ENCODE peak calls at places on chromosome 5, in nine cellular contexts. I is left ventricle myocardium inferior, Z is heart right ventricle, L is left lung, V is cardiac muscle cell, C is uterus, A is transverse colon, H is tibial artery, N is HCT116. O is an unnamed sample.

GRCh38 chr5:40569549-40570270 is 110.0 kb upstream of the PTGER4 start:
- DNase-seq in A (no peak), Z (no peak), H (no peak), V (no peak), C (no peak), I (no peak), L (no peak), N (no peak), O (no peak)

GRCh38 chr5:79697222-79698164 is 7.9 kb downstream of the CMYA5 start:
- DNase-seq in V (peak; percentile 70), N (no peak), H (no peak), L (no peak), A (no peak), Z (peak; percentile 64), I (no peak), C (no peak), O (no peak)

GRCh38 chr5:153365547-153365946 is 124.9 kb upstream of the GRIA1 start:
- DNase-seq in A (no peak), H (no peak), V (no peak), C (no peak), L (no peak), Z (no peak), N (no peak), I (no peak), O (no peak)

GRCh38 chr5:145495171-145495570 is 340.0 kb downstream of the PRELID2 start:
- DNase-seq in H (no peak), I (no peak), N (no peak), V (no peak), A (no peak), C (no peak), Z (no peak), L (no peak), O (no peak)

GRCh38 chr5:114296191-114296590 is 65.7 kb upstream of the KCNN2 start:
- DNase-seq in L (no peak), Z (no peak), H (no peak), A (no peak), V (no peak), C (no peak), I (no peak), N (no peak), O (no peak)

GRCh38 chr5:63164838-63165237 is 586.2 kb downstream of the LRRC70 start:
- DNase-seq in H (no peak), L (no peak), Z (no peak), C (no peak), N (no peak), V (no peak), A (no peak), I (no peak), O (no peak)

GRCh38 chr5:128596071-128596470 is 58.0 kb upstream of the FBN2 start:
- DNase-seq in C (no peak), Z (no peak), H (no peak), I (no peak), A (no peak), V (peak; percentile 10), L (no peak), N (no peak), O (no peak)

GRCh38 chr5:68252678-68253520 is 37.3 kb downstream of the PIK3R1 start:
- DNase-seq in A (peak; percentile 60), N (peak; percentile 46), L (no peak), H (no peak), V (peak; percentile 79), C (no peak), I (peak; percentile 33), Z (peak; percentile 66), O (no peak)

GRCh38 chr5:25716680-25717079 is 1071.9 kb upstream of the CDH10 start:
- DNase-seq in A (no peak), C (no peak), H (no peak), L (no peak), V (no peak), N (no peak), I (no peak), Z (no peak), O (no peak)

DNA sequence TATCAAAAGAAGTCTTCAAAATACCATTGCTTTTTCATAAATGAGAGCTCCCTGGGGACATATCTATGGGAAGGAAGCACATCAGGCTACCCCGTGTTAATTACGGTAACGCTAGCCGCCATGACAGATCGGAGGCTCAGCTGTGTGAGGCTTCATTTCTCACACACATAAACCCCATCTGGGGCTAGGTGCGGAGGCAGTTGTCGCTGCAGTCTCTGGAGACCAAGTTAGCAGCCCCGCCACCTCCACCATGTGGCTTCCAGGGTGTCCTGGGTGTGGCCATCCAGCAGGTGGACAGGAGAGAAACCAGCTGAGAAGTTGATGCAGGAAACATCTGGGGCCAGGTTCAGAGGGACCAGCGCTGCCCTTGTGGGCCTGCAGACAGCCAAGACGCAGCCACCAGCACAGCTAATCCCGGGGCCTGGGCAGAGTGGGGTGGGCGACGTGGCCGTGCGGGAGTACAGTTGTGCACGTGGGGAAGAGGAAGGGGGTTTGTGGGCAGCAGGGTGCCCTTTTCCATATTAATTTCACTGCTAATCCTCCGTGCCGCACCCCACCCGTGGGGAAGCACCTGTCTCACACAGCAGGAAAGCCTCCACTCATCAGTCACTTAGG is 426.5 kb downstream of the IRX1 start:
- DNase-seq in L (no peak), I (no peak), V (no peak), H (no peak), N (no peak), C (no peak), Z (no peak), A (peak; percentile 14), O (no peak)
- H3K9me3 ChIP-seq in L (no peaks in the 10 kb centered on the region), I (no peaks in the 10 kb centered on the region), V (no peaks in the 10 kb centered on the region), H (no peaks in the 10 kb centered on the region), N (peaks cover 13% of the 10 kb centered on the region), C (no peaks in the 10 kb centered on the region), Z (peaks cover 4% of the 10 kb centered on the region), A (no peaks in the 10 kb centered on the region), O (no peaks in the 10 kb centered on the region)

GRCh38 chr5:141186897-141187512 is at the start of gene PCDHB9:
- DNase-seq in C (no peak), A (no peak), Z (no peak), V (peak; percentile 29), I (no peak), N (peak; percentile 6), L (no peak), H (no peak), O (no peak)

GRCh38 chr5:141196363-141196762 is 3.1 kb upstream of the PCDHB11 start:
- DNase-seq in I (no peak), Z (no peak), A (no peak), L (no peak), H (no peak), C (no peak), V (no peak), N (no peak), O (no peak)

DNA sequence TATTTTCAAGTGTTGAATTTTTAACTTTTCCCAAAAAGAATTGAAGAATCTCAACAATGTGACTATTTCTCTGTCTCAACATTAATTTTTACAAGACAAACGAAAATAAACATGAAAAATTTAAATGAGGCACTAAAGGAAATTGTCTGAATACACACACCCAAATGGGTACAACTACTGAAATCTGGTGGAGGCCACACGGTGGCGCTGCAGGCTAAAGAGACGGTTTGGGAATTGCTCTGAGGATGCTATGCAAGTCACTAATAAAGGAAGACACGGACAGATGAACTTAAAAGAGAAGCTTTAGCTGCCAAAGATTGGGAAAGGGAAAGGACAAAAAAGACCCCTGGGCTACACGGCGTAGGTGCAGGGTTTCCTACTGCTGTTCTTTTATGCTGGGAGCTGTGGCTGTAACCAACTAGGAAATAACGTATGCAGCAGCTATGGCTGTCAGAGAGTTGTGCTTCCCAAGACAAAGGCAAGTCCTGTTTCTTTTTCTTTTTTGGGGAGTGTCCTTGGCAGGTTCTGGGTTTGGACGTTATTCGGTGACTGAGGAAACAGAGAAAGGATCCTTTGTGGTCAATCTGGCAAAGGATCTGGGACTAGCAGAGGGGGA is at the start of gene PCDHB10:
- DNase-seq in V (peak; percentile 51), A (no peak), L (no peak), Z (no peak), I (no peak), C (no peak), H (no peak), N (peak; percentile 32), O (no peak)
- TF ChIP-seq CTCF in V (peak; percentile 19), A (peak; percentile 14), L (no peak), Z (peak; percentile 39), I (peak; percentile 49), C (no peak), H (no peak), N (peak; percentile 46), O (peak; percentile 41)

GRCh38 chr5:83085106-83085505 is 7.8 kb downstream of the XRCC4 start:
- DNase-seq in Z (no peak), H (no peak), L (no peak), C (no peak), N (no peak), V (no peak), I (no peak), A (no peak), O (no peak)
- H3K27me3 ChIP-seq in Z (no peaks in the 10 kb centered on the region), H (no peaks in the 10 kb centered on the region), L (no peaks in the 10 kb centered on the region), C (no peaks in the 10 kb centered on the region), N (no peaks in the 10 kb centered on the region), V (no peaks in the 10 kb centered on the region), I (no peaks in the 10 kb centered on the region), A (no peaks in the 10 kb centered on the region), O (no peaks in the 10 kb centered on the region)

GRCh38 chr5:141399555-141400258 is 2.0 kb downstream of the PCDHGB5 start:
- DNase-seq in C (no peak), A (no peak), L (no peak), V (no peak), I (no peak), N (no peak), Z (no peak), H (peak; percentile 43), O (no peak)
- H3K9me3 ChIP-seq in C (peaks cover 88% of the 10 kb centered on the region), A (peaks cover 86% of the 10 kb centered on the region), L (peaks cover 74% of the 10 kb centered on the region), V (no peaks in the 10 kb centered on the region), I (peaks cover 93% of the 10 kb centered on the region), N (no peaks in the 10 kb centered on the region), Z (peaks cover 91% of the 10 kb centered on the region), H (peaks cover 98% of the 10 kb centered on the region), O (peaks cover 63% of the 10 kb centered on the region)

GRCh38 chr5:85109616-85110015 is 724.9 kb upstream of the EDIL3 start:
- DNase-seq in A (no peak), I (no peak), C (no peak), L (no peak), V (no peak), H (no peak), N (no peak), Z (no peak), O (no peak)

DNA sequence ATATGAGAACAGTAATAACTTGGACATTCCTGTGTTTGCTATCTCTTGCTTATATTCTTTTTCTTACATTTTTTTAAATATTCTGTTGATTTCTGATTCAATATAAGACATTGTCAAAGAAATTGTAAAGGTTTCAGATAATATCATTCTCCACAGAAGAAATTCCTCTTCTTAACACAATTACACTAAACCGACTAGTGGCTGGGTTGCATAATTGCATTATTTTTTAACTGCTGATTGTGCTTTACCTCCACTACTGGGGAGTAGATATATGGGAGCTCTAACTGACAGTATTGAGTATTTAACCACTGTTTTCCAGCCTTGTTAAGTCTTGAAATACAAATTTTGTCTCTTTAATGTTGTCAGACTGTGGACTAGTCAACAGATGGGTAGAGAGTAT is 723.8 kb upstream of the EDIL3 start:
- DNase-seq in C (no peak), V (no peak), I (no peak), Z (no peak), L (no peak), N (no peak), H (no peak), A (no peak), O (no peak)
- TF ChIP-seq CTCF in C (no peak), V (no peak), I (no peak), Z (no peak), L (no peak), N (no peak), H (no peak), A (no peak), O (no peak)

DNA sequence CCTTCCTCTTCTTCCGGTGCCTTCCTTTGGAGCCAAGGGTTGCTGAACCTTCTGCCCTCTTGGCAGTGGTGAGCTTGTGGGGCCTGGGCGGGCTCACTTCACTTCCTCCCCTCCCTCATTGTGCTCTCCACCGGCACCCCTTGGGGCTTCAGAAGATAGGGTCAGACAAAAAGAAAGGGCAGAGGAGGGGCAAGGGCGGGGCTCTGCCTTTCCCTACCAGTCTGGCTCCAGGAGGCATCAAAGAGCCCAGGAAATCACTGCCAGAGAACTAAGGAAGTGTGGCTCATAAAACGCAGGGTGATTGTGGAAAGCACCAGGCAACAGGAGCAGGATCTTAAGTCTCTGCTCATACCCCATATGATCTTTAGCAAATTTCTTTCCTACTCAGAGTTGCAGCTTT is 34.8 kb downstream of the ACOT12 start:
- DNase-seq in N (no peak), A (no peak), L (no peak), I (no peak), C (no peak), H (no peak), V (no peak), Z (no peak), O (no peak)
- H3K27me3 ChIP-seq in N (no peaks in the 10 kb centered on the region), A (no peaks in the 10 kb centered on the region), L (no peaks in the 10 kb centered on the region), I (peaks cover 10% of the 10 kb centered on the region), C (no peaks in the 10 kb centered on the region), H (no peaks in the 10 kb centered on the region), V (no peaks in the 10 kb centered on the region), Z (peaks cover 4% of the 10 kb centered on the region), O (no peaks in the 10 kb centered on the region)